ENCODE peak calls at places on chromosomes 3 and 15, in eight cellular contexts. F is psoas muscle; J is choroid plexus epithelial cell; G is cardiac muscle cell; Y is upper lobe of left lung; W is HFF-Myc; E is A673; O is CD4-positive, alpha-beta T cell. S is an unnamed sample.

GRCh38 chr15:63310646-63311045 is 33.2 kb downstream of the APH1B start:
- DNase-seq in F (no peak), J (no peak), G (no peak), Y (no peak), W (no peak), E (no peak), O (no peak), S (no peak)

GRCh38 chr3:161560006-161560637 is 63.5 kb downstream of the OTOL1 start:
- DNase-seq in F (no peak), J (peak; percentile 63), G (peak; percentile 78), Y (no peak), W (no peak), E (peak; percentile 81), O (no peak), S (no peak)

GRCh38 chr3:51379301-51379700 is 5.8 kb upstream of the MANF start:
- DNase-seq in F (no peak), J (no peak), G (no peak), Y (no peak), W (no peak), E (no peak), O (no peak), S (no peak)

GRCh38 chr15:42276762-42277161 is 3.5 kb upstream of the TMEM87A start:
- DNase-seq in F (no peak), J (no peak), G (no peak), Y (no peak), W (no peak), E (no peak), O (no peak), S (no peak)

GRCh38 chr15:90099868-90100854 is 2.1 kb downstream of the IDH2 start:
- DNase-seq in F (peak; percentile 73), J (peak; percentile 33), G (no peak), Y (no peak), W (no peak), E (no peak), O (no peak), S (no peak)

GRCh38 chr15:20106026-20106425 is 435.6 kb downstream of the GOLGA6L6 start:
- DNase-seq in F (peak; percentile 54), J (no peak), G (no peak), Y (peak; percentile 85), W (no peak), E (no peak), O (peak; percentile 0), S (no peak)

GRCh38 chr3:149605902-149606301 is 51.9 kb downstream of the WWTR1 start:
- DNase-seq in F (no peak), J (peak; percentile 83), G (no peak), Y (no peak), W (no peak), E (no peak), O (no peak), S (no peak)

GRCh38 chr3:75049581-75049980 is 435.1 kb upstream of the CNTN3 start:
- DNase-seq in F (no peak), J (no peak), G (no peak), Y (no peak), W (no peak), E (no peak), O (no peak), S (no peak)

GRCh38 chr3:114452176-114452744 is 158.4 kb downstream of the TIGIT start:
- DNase-seq in F (no peak), J (no peak), G (no peak), Y (no peak), W (no peak), E (no peak), O (no peak), S (no peak)

GRCh38 chr3:58659051-58659675 is 7.4 kb downstream of the FAM3D start:
- DNase-seq in F (no peak), J (peak; percentile 64), G (peak; percentile 22), Y (no peak), W (no peak), E (peak; percentile 30), O (no peak), S (no peak)
- TF ChIP-seq CTCF in F (no peak), J (peak; percentile 67), G (peak; percentile 55), Y (no peak), W (peak; percentile 41), E (peak; percentile 44), O (no peak), S (peak; percentile 38)

DNA sequence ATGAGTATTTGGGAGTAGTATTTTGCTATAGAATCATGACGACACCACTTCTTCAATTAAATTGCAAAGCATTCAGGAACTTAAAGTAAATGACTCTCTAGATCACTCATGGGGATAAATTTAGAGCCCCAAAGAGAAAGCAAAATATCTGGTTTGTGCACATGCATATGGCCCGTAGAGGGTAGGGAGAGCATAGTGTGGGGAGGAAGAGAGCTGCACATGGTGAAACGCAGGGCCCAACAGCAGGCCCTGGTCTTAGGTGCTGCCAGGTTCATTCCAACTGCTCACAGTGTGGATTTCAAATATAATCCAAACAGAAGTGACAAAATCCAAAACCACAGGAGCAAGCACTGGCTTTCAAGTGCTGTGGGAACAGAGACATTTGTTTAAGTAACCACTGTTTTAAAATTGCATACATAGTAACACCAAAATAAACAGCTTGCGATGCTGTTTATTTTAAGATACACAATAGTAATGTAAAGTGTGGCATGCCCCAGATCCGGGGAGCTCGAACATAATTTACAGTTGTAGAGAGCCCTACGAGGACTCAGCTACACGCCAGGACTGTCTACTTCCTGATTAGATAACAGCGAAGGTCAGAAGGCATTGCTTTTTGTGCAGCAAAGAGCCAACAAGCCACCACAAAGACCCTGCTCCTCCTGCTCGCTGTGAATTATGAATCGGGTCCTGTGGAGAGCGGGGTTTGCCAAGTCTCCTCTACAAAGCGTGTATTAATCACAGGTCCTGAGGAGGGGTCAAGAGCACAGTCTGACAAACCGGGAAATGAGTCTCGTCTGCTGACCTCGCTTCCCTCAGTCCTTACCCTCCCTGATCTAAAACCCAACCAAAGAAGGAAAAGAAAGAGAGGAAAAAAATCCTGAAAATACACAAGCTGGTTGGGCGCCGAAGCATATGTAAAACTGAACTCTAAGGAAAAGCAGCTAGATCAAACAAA is 80.6 kb downstream of the MEIS2 start:
- DNase-seq in F (no peak), J (peak; percentile 74), G (peak; percentile 65), Y (no peak), W (no peak), E (no peak), O (no peak), S (no peak)
- TF ChIP-seq CTCF in F (no peak), J (no peak), G (no peak), Y (no peak), W (no peak), E (no peak), O (no peak), S (no peak)

GRCh38 chr3:155743616-155744015 is 1.3 kb downstream of the PLCH1 start:
- DNase-seq in F (no peak), J (no peak), G (no peak), Y (no peak), W (no peak), E (no peak), O (no peak), S (no peak)

GRCh38 chr3:155742339-155742980 is 2.4 kb downstream of the PLCH1 start:
- DNase-seq in F (no peak), J (no peak), G (no peak), Y (no peak), W (no peak), E (no peak), O (no peak), S (no peak)

GRCh38 chr3:155745795-155746550 is 1.1 kb upstream of the PLCH1 start:
- DNase-seq in F (no peak), J (peak; percentile 10), G (peak; percentile 48), Y (peak; percentile 48), W (no peak), E (peak; percentile 57), O (no peak), S (no peak)

GRCh38 chr3:155744626-155745324 is at the start of gene PLCH1:
- DNase-seq in F (peak; percentile 70), J (peak; percentile 65), G (peak; percentile 85), Y (peak; percentile 85), W (no peak), E (peak; percentile 90), O (peak; percentile 8), S (peak; percentile 63)

DNA sequence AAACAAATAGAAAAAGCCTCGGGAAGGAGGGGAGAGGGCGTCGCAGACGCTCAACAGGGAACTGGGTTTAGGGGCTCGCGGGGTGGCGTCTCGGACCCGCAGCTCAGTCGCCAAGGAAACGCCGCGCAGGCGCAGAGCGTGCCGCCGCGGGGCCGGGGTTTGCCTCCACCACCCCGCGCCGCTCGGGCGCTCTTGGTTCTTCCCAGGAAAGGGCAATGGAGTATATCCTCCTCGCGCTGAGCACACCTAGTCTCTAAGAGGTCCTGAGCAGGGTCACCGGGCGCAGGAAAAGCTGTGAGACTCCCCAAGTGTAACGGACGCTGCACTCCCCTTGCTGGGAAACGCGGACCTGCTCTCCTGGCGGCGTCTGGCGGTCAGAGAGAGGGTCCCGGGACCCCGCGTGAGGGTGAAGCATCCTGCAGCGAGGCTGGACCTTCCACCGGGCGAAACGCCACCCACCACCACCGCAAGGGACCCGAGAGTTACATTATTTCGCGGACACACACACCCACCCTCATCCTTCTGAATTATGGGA is 713 bp downstream of the PLCH1 start:
- DNase-seq in F (peak; percentile 62), J (no peak), G (peak; percentile 77), Y (peak; percentile 94), W (no peak), E (peak; percentile 85), O (peak; percentile 11), S (peak; percentile 65)
- TF ChIP-seq CTCF in F (no peak), J (no peak), G (no peak), Y (no peak), W (no peak), E (no peak), O (no peak), S (no peak)

GRCh38 chr3:15798533-15799245 is 910 bp upstream of the ANKRD28 start:
- DNase-seq in F (no peak), J (no peak), G (no peak), Y (no peak), W (no peak), E (no peak), O (no peak), S (no peak)

GRCh38 chr3:15795563-15796308 is 2.0 kb downstream of the ANKRD28 start:
- DNase-seq in F (no peak), J (peak; percentile 89), G (no peak), Y (no peak), W (no peak), E (peak; percentile 7), O (no peak), S (no peak)

GRCh38 chr3:15796331-15796730 is 1.4 kb downstream of the ANKRD28 start:
- DNase-seq in F (no peak), J (no peak), G (no peak), Y (no peak), W (no peak), E (no peak), O (no peak), S (no peak)

GRCh38 chr3:15796771-15797599 is 794 bp downstream of the ANKRD28 start:
- DNase-seq in F (no peak), J (peak; percentile 78), G (peak; percentile 8), Y (no peak), W (peak; percentile 56), E (peak; percentile 45), O (no peak), S (no peak)

DNA sequence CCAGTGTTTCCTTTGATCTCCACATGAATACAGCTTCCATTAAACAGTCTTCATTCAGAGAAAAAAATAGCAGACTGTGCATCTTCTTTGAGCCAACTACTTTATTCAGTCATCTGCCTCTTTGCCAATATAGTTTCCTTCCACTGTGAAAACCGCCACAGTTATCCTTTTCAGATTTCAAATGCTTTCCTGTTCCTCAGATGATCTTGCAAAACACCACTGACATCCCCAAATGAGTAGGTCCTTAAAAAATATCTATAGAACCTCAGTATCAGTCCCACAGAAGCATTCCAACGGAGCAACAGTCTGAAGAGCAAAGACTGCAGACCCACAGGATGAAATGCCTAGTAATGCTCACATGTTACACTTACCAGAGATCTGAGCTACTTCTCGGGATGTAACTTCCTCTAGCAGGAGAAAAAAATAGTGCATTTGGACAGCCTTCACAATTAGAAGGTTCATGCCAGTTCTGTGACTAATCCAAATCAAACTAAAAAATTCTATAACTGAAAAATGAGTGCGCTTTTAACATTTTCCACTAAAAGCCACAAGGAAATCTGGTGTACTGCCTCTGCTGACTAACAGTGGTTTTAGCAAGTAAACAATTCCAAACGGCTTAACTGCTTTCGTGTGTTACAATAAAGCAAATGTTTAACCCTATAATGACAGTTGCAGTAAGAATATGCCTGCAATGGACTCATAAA is at the start of gene ANKRD28:
- DNase-seq in F (no peak), J (peak; percentile 98), G (peak; percentile 46), Y (no peak), W (peak; percentile 93), E (peak; percentile 75), O (no peak), S (no peak)
- TF ChIP-seq CTCF in F (peak; percentile 36), J (peak; percentile 42), G (peak; percentile 45), Y (no peak), W (no peak), E (peak; percentile 43), O (peak; percentile 26), S (peak; percentile 1)